ENCODE peak calls at places on chromosomes 7 and 10, in five cellular contexts. Y is sigmoid colon, A is gastrocnemius medialis, L is ovary, D is NB4. F is an unnamed sample.
A peak's percentile ranks its signal among the peaks of the same experiment; 100 is the strongest.

GRCh38 chr7:80591654-80592053 is 46.8 kb upstream of the CD36 start:
- DNase-seq in Y (no peak), A (no peak), L (no peak), D (no peak), F (no peak)

GRCh38 chr10:72886596-72887522 is 6.7 kb upstream of the OIT3 start:
- DNase-seq in Y (no peak), A (no peak), L (no peak), D (no peak), F (no peak)

GRCh38 chr10:116611153-116611545 is 9.6 kb upstream of the PNLIPRP2 start:
- DNase-seq in Y (no peak), A (no peak), L (no peak), D (no peak), F (no peak)

GRCh38 chr7:13727279-13727678 is 262.2 kb downstream of the ETV1 start:
- DNase-seq in Y (no peak), A (no peak), L (no peak), D (no peak), F (no peak)

GRCh38 chr7:12730523-12730922 is 43.1 kb downstream of the ARL4A start:
- DNase-seq in Y (no peak), A (no peak), L (no peak), D (peak; percentile 54), F (no peak)

GRCh38 chr7:10707519-10707918 is 266.2 kb upstream of the PHF14 start:
- DNase-seq in Y (no peak), A (no peak), L (no peak), D (no peak), F (no peak)

GRCh38 chr7:139321071-139321745 is 19.9 kb upstream of the FMC1 start:
- DNase-seq in Y (no peak), A (no peak), L (no peak), D (peak; percentile 49), F (no peak)

GRCh38 chr10:19788075-19788686 is 28.1 kb upstream of the PLXDC2 start:
- DNase-seq in Y (no peak), A (no peak), L (no peak), D (peak; percentile 31), F (peak; percentile 17)

GRCh38 chr7:31340603-31341002 is at the start of gene NEUROD6:
- DNase-seq in Y (no peak), A (no peak), L (no peak), D (no peak), F (no peak)

GRCh38 chr7:93442478-93443224 is 131.9 kb downstream of the CALCR start:
- DNase-seq in Y (no peak), A (no peak), L (no peak), D (peak; percentile 59), F (no peak)

GRCh38 chr7:69283421-69283820 is 314.9 kb upstream of the AUTS2 start:
- DNase-seq in Y (no peak), A (peak; percentile 19), L (no peak), D (no peak), F (no peak)

GRCh38 chr7:76054129-76055120 is 6.5 kb downstream of the MDH2 start:
- DNase-seq in Y (no peak), A (peak; percentile 90), L (no peak), D (peak; percentile 96), F (peak; percentile 81)

GRCh38 chr10:32131388-32131787 is 75.2 kb upstream of the KIF5B start:
- DNase-seq in Y (no peak), A (no peak), L (no peak), D (no peak), F (no peak)

GRCh38 chr10:93417264-93417663 is 64.9 kb downstream of the MYOF start:
- DNase-seq in Y (no peak), A (peak; percentile 57), L (no peak), D (no peak), F (no peak)

GRCh38 chr10:61993676-61994401 is 92.3 kb downstream of the ARID5B start:
- DNase-seq in Y (no peak), A (no peak), L (no peak), D (no peak), F (no peak)

GRCh38 chr10:122878799-122879338 is 512 bp downstream of the FAM24B start:
- DNase-seq in Y (no peak), A (no peak), L (no peak), D (peak; percentile 35), F (no peak)

GRCh38 chr7:27131390-27131819 is 848 bp upstream of the HOXA4 start:
- DNase-seq in Y (no peak), A (no peak), L (no peak), D (no peak), F (no peak)

GRCh38 chr7:85186083-85186520 is 754 bp downstream of the SEMA3D start:
- DNase-seq in Y (peak; percentile 66), A (no peak), L (no peak), D (no peak), F (peak; percentile 62)

GRCh38 chr7:10475940-10476641 is 497.6 kb upstream of the PHF14 start:
- DNase-seq in Y (no peak), A (no peak), L (no peak), D (no peak), F (no peak)

GRCh38 chr7:85316489-85316888 is 129.6 kb upstream of the SEMA3D start:
- DNase-seq in Y (no peak), A (no peak), L (no peak), D (no peak), F (no peak)

GRCh38 chr7:50703654-50704053 is 79.0 kb downstream of the GRB10 start:
- DNase-seq in Y (no peak), A (no peak), L (no peak), D (no peak), F (no peak)

GRCh38 chr10:132414402-132415016 is 17.5 kb downstream of the PWWP2B start:
- DNase-seq in Y (no peak), A (no peak), L (no peak), D (no peak), F (no peak)

GRCh38 chr10:79638318-79638717 is 27.6 kb downstream of the SFTPA1 start:
- DNase-seq in Y (no peak), A (no peak), L (no peak), D (no peak), F (no peak)

GRCh38 chr7:88299126-88299525 is 7.6 kb downstream of the STEAP4 start:
- DNase-seq in Y (no peak), A (no peak), L (no peak), D (no peak), F (no peak)

GRCh38 chr7:158129037-158130022 is 458.3 kb downstream of the PTPRN2 start:
- DNase-seq in Y (peak; percentile 34), A (no peak), L (no peak), D (no peak), F (no peak)

GRCh38 chr7:156172638-156173037 is 360.4 kb upstream of the SHH start:
- DNase-seq in Y (no peak), A (no peak), L (no peak), D (no peak), F (peak; percentile 6)

GRCh38 chr7:28169166-28169713 is 11.4 kb downstream of the JAZF1 start:
- DNase-seq in Y (no peak), A (no peak), L (no peak), D (no peak), F (no peak)

GRCh38 chr7:41003031-41003925 is 699.6 kb downstream of the INHBA start:
- DNase-seq in Y (no peak), A (no peak), L (no peak), D (peak; percentile 73), F (peak; percentile 78)

GRCh38 chr10:110395350-110396283 is 90.9 kb upstream of the SMNDC1 start:
- DNase-seq in Y (no peak), A (no peak), L (no peak), D (no peak), F (peak; percentile 95)

GRCh38 chr7:157821959-157822687 is 485.3 kb downstream of the DNAJB6 start:
- DNase-seq in Y (no peak), A (no peak), L (no peak), D (no peak), F (no peak)

GRCh38 chr7:101833799-101834198 is 16.4 kb downstream of the CUX1 start:
- DNase-seq in Y (peak; percentile 53), A (no peak), L (no peak), D (no peak), F (peak; percentile 44)

GRCh38 chr10:110431659-110432058 is 66.0 kb upstream of the DUSP5 start:
- DNase-seq in Y (peak; percentile 43), A (no peak), L (no peak), D (no peak), F (no peak)

GRCh38 chr7:93018666-93019065 is 99.1 kb downstream of the SAMD9 start:
- DNase-seq in Y (no peak), A (no peak), L (no peak), D (no peak), F (no peak)

GRCh38 chr10:43417950-43418768 is 9.2 kb upstream of the HNRNPF start:
- DNase-seq in Y (no peak), A (no peak), L (no peak), D (peak; percentile 99), F (no peak)
- TF ChIP-seq POLR2A in Y (no peak), A (no peak), L (no peak), D (peak; percentile 27), F (no peak)

GRCh38 chr7:35906191-35906908 is 105.5 kb downstream of the SEPTIN7 start:
- DNase-seq in Y (peak; percentile 73), A (peak; percentile 44), L (peak; percentile 56), D (peak; percentile 91), F (peak; percentile 73)
- TF ChIP-seq POLR2A in Y (no peak), A (no peak), L (no peak), D (no peak), F (no peak)

GRCh38 chr10:30542001-30542861 is 87.3 kb downstream of the LYZL2 start:
- DNase-seq in Y (no peak), A (no peak), L (peak; percentile 33), D (peak; percentile 70), F (peak; percentile 93)
- TF ChIP-seq POLR2A in Y (no peak), A (no peak), L (no peak), D (no peak), F (no peak)

GRCh38 chr7:151876112-151876898 is 610 bp downstream of the PRKAG2 start:
- DNase-seq in Y (peak; percentile 93), A (peak; percentile 65), L (peak; percentile 85), D (peak; percentile 68), F (peak; percentile 69)
- TF ChIP-seq POLR2A in Y (no peak), A (peak; percentile 42), L (no peak), D (no peak), F (no peak)

DNA sequence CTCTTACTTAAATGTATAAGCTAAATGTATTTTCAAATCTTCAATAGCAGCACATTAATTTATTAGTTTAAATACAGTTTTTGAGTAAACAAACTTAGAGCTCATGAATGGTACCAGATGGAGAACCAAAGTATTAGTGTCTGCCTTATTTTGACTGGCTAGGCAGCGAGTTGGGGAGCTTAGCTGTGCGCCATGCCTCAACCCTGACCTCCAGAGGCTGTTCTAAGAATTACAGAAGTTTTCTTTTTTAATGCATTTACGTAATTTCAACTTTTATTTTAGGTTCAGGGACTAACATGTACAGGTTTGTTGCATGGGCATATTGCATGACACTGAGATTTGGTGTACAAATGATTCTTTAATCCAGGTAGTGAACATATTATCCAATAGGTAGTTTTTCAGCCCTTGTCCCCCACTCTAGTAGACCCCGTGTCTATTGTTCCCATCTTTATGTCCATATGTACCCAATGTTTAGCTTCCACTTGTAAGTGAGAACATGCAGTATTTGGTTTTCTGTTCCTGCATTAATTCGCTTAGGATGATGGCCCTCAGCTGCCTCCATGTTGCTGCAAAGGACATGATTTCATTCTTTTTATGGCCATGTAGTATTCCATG is 166.8 kb downstream of the IQUB start:
- DNase-seq in Y (no peak), A (no peak), L (no peak), D (peak; percentile 58), F (peak; percentile 18)
- TF ChIP-seq POLR2A in Y (no peak), A (no peak), L (no peak), D (no peak), F (no peak)

F was measured in adrenal gland.